ENCODE peak calls at places on chromosome 1, in five cellular contexts. A is GM23248, D is IMR-90, V is prostate gland, Q is SJSA1. J is an unnamed sample. For H3K4me1, the result is how much of the 10 kb centered on the place peaks cover.

GRCh38 chr1:234772345-234773147 is 162.6 kb upstream of the IRF2BP2 start:
- DNase-seq in A (peak), D (peak), V (peak), Q (peak), J (peak)

GRCh38 chr1:204726478-204726877 is 40.9 kb upstream of the LRRN2 start:
- DNase-seq in A (peak), D (peak), V (no peak), Q (no peak), J (no peak)

GRCh38 chr1:203873094-203873493 is 11.7 kb downstream of the SNRPE start:
- DNase-seq in A (no peak), D (no peak), V (no peak), Q (no peak), J (no peak)

GRCh38 chr1:234970371-234970730 is 158.3 kb downstream of the TOMM20 start:
- DNase-seq in A (no peak), D (peak), V (no peak), Q (no peak), J (no peak)

GRCh38 chr1:103171041-103171590 is 62.8 kb upstream of the COL11A1 start:
- DNase-seq in A (no peak), D (peak), V (no peak), Q (peak), J (no peak)

GRCh38 chr1:223704921-223705878 is 7.1 kb upstream of the CAPN2 start:
- DNase-seq in A (peak), D (peak), V (no peak), Q (no peak), J (no peak)

GRCh38 chr1:245937316-245938045 is 569.6 kb downstream of the SMYD3 start:
- DNase-seq in A (no peak), D (no peak), V (no peak), Q (no peak), J (no peak)

GRCh38 chr1:53562256-53562982 is 103.2 kb downstream of the DMRTB1 start:
- DNase-seq in A (no peak), D (peak), V (no peak), Q (no peak), J (peak)

DNA sequence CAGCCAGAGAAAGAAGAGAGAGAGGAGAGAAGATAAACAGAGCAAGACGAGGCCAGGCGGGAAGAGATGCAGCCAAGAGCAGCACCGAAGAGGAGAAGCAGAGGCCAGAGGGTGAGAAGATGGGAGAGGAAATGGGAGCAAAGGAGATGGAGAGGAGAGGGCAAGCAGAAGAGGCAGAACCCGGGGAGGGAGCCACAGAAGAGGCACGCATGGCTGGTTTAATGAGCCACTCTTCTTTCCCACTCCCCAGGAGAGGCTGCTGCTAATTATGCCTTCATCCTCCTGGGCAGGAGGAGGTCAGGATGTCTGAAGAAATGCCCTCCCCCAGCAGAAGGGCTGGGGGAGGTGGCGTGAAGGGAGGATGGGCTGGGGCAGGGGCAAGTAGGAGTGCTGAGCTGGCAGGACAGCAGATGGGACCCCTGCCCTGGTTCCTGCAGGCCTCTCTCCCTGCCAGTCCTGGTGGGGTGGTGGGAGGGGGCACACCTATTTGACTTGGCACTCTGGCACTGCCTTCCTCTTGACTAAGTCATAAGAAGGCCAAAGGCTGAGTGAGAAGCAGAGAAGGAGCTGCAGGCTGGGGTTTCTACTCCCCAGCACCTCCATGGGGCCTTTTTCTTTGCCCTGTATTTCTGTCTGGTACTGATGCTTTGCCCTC is 32.3 kb downstream of the KIRREL1 start:
- DNase-seq in A (no peak), D (no peak), V (no peak), Q (no peak), J (no peak)
- H3K27ac ChIP-seq in A (no peak), D (peak), V (peak), Q (no peak), J (peak)

GRCh38 chr1:18302788-18303413 is 177.8 kb upstream of the KLHDC7A start:
- DNase-seq in A (no peak), D (no peak), V (no peak), Q (no peak), J (no peak)

GRCh38 chr1:18305182-18305795 is 175.4 kb upstream of the KLHDC7A start:
- DNase-seq in A (no peak), D (no peak), V (no peak), Q (no peak), J (no peak)

GRCh38 chr1:18307329-18307898 is 173.3 kb upstream of the KLHDC7A start:
- DNase-seq in A (no peak), D (no peak), V (no peak), Q (no peak), J (no peak)

GRCh38 chr1:18300376-18300775 is 180.4 kb upstream of the KLHDC7A start:
- DNase-seq in A (no peak), D (no peak), V (no peak), Q (no peak), J (no peak)

GRCh38 chr1:18304151-18304869 is 176.4 kb upstream of the KLHDC7A start:
- DNase-seq in A (no peak), D (no peak), V (no peak), Q (no peak), J (no peak)
- H3K4me1 ChIP-seq in A (under half), D (under half), V (under half), Q (under half), J (under half)

DNA sequence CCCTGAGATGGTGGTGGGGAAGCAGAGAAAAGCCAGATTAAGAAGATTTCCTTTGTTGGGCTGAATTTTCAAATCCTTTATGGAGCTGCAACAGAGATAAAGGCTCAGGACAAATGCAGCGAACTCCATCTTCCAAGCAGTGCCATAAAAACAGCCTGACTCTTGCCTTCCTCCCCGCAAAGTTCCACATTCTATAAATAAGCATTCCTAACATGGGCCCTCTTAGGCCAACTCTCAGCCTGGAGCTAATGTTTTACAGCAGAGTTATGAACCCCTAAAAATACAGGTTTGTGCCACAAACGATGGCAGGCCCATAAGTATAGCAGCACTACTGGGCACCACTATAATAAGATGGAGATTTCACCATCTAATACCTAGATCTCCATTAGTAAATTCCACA is 27.2 kb downstream of the LMO4 start:
- DNase-seq in A (no peak), D (no peak), V (no peak), Q (no peak), J (no peak)
- H3K27ac ChIP-seq in A (no peak), D (no peak), V (no peak), Q (no peak), J (no peak)

GRCh38 chr1:21778405-21778727 is 4.6 kb downstream of the USP48 start:
- DNase-seq in A (no peak), D (no peak), V (no peak), Q (no peak), J (no peak)
- H3K4me1 ChIP-seq in A (under half), D (under half), V (under half), Q (under half), J (under half)

GRCh38 chr1:11134352-11135266 is 34.9 kb upstream of the EXOSC10 start:
- DNase-seq in A (peak), D (peak), V (peak), Q (no peak), J (no peak)
- H3K27ac ChIP-seq in A (no peak), D (no peak), V (peak), Q (no peak), J (no peak)

DNA sequence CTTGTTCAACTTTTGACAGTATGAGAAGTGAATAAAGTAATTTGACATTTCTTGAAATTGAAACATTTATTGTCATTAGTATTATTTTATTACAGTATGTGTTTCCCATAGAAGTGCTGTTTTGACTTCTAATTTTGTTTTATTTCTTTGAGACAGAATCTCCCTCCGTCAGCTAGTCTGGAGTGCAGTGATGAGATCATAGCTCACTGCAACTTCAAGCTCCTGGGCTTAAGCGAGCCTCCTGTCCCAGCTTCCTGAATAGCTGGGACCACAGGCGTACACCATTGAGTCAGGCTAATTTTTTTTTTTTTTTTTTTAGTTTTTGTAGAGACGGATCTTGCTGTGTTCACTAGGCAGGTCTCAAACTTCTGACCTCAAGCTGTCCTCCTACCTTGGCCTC is 29.2 kb downstream of the THRAP3 start:
- DNase-seq in A (peak), D (peak), V (no peak), Q (no peak), J (no peak)
- H3K4me1 ChIP-seq in A (half or more), D (under half), V (under half), Q (under half), J (under half)

DNA sequence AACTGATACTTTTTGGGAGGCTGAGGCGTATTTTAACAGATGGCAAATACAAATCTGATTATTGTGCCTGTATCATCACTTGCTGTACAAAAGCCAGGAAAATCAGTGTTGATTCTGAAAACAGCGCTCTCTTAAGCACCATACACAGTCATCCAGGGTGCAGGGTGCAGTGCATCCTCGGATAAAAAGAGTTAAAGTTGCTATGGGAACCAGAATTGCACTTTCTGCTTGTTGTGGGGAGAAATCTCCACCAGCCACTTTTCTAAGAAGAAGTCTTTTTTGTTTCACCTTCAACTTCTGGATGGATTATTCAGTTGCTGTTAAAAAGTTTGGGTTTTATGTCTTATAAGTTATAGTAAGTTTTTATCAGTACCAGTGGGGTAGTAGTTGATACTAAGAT is 3.8 kb downstream of the LAMC1 start:
- DNase-seq in A (peak), D (no peak), V (no peak), Q (no peak), J (no peak)
- H3K27ac ChIP-seq in A (peak), D (no peak), V (no peak), Q (no peak), J (peak)

GRCh38 chr1:179092896-179093461 is 11.1 kb downstream of the TOR3A start:
- DNase-seq in A (no peak), D (no peak), V (no peak), Q (no peak), J (no peak)

GRCh38 chr1:179091691-179092165 is 9.9 kb downstream of the TOR3A start:
- DNase-seq in A (peak), D (peak), V (peak), Q (no peak), J (peak)

GRCh38 chr1:179090522-179090921 is 8.7 kb downstream of the TOR3A start:
- DNase-seq in A (peak), D (no peak), V (no peak), Q (no peak), J (no peak)

GRCh38 chr1:179089827-179090482 is 8.1 kb downstream of the TOR3A start:
- DNase-seq in A (no peak), D (no peak), V (no peak), Q (no peak), J (no peak)

GRCh38 chr1:179090923-179091322 is 9.1 kb downstream of the TOR3A start:
- DNase-seq in A (no peak), D (no peak), V (no peak), Q (no peak), J (no peak)
- H3K4me1 ChIP-seq in A (under half), D (under half), V (under half), Q (under half), J (under half)

DNA sequence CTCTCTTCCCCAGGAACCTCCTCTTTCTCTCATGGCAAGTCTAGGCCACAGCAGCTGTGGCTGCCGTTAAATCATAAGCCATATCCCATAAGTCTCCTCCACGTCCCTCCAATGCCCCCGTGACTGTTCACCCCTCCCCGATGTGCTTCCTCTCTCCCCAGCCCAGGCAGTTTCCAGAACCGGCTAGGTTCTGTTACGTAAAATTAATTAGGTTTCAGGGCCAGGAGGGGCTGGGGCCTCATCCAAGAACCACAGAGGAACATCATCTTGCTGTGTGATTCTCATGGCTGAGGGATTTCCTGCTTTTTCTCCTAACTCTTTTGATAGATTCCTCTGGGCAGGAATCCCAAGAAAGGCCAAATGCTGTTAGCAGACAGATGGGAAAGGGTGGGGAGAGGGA is 141.8 kb upstream of the AJAP1 start:
- DNase-seq in A (no peak), D (no peak), V (no peak), Q (no peak), J (no peak)
- H3K27ac ChIP-seq in A (no peak), D (no peak), V (no peak), Q (no peak), J (no peak)

J was measured in ascending aorta.